ENCODE peak calls at places on chromosomes 4 and X, in nine cellular contexts. One of them, this sample, is unnamed.

GRCh38 chrX:10904220-10904619 is 206.9 kb upstream of the HCCS start:
- ATAC-seq in gastroesophageal sphincter: no peak
- ATAC-seq in effector memory CD8-positive, alpha-beta T cell: no peak
- ATAC-seq in left cardiac atrium: no peak
- ATAC-seq in SK-N-SH treated with all-trans-retinoic acid at 6 μM for 48 hours: peak
- ATAC-seq in omental fat pad: no peak
- ATAC-seq in psoas muscle: no peak
- ATAC-seq in RWPE2: peak
- ATAC-seq in activated T-cell treated with anti-CD3 and anti-CD28 coated beads, Interleukin-2, amount 50 U/mL, for 4 hours: no peak
- ATAC-seq in this sample: no peak

GRCh38 chr4:26281876-26282275 is 38.9 kb upstream of the RBPJ start:
- ATAC-seq in psoas muscle: no peak
- ATAC-seq in omental fat pad: no peak
- ATAC-seq in effector memory CD8-positive, alpha-beta T cell: no peak
- ATAC-seq in RWPE2: no peak
- ATAC-seq in left cardiac atrium: no peak
- ATAC-seq in SK-N-SH treated with all-trans-retinoic acid at 6 μM for 48 hours: no peak
- ATAC-seq in activated T-cell treated with anti-CD3 and anti-CD28 coated beads, Interleukin-2, amount 50 U/mL, for 4 hours: no peak
- ATAC-seq in gastroesophageal sphincter: no peak
- ATAC-seq in this sample: no peak

GRCh38 chr4:40473578-40474388 is 138.7 kb downstream of the CHRNA9 start:
- ATAC-seq in omental fat pad: peak
- ATAC-seq in gastroesophageal sphincter: no peak
- ATAC-seq in left cardiac atrium: no peak
- ATAC-seq in SK-N-SH treated with all-trans-retinoic acid at 6 μM for 48 hours: no peak
- ATAC-seq in RWPE2: no peak
- ATAC-seq in effector memory CD8-positive, alpha-beta T cell: no peak
- ATAC-seq in activated T-cell treated with anti-CD3 and anti-CD28 coated beads, Interleukin-2, amount 50 U/mL, for 4 hours: no peak
- ATAC-seq in psoas muscle: no peak
- ATAC-seq in this sample: no peak

GRCh38 chr4:2515835-2516550 is 20.5 kb upstream of the FAM193A start:
- ATAC-seq in effector memory CD8-positive, alpha-beta T cell: no peak
- ATAC-seq in RWPE2: peak
- ATAC-seq in left cardiac atrium: peak
- ATAC-seq in omental fat pad: peak
- ATAC-seq in SK-N-SH treated with all-trans-retinoic acid at 6 μM for 48 hours: no peak
- ATAC-seq in activated T-cell treated with anti-CD3 and anti-CD28 coated beads, Interleukin-2, amount 50 U/mL, for 4 hours: no peak
- ATAC-seq in gastroesophageal sphincter: peak
- ATAC-seq in psoas muscle: peak
- ATAC-seq in this sample: no peak

GRCh38 chrX:27599928-27600327 is 9.8 kb downstream of the DCAF8L2 start:
- ATAC-seq in SK-N-SH treated with all-trans-retinoic acid at 6 μM for 48 hours: no peak
- ATAC-seq in activated T-cell treated with anti-CD3 and anti-CD28 coated beads, Interleukin-2, amount 50 U/mL, for 4 hours: no peak
- ATAC-seq in RWPE2: peak
- ATAC-seq in psoas muscle: no peak
- ATAC-seq in gastroesophageal sphincter: no peak
- ATAC-seq in omental fat pad: no peak
- ATAC-seq in left cardiac atrium: no peak
- ATAC-seq in effector memory CD8-positive, alpha-beta T cell: no peak
- ATAC-seq in this sample: no peak

GRCh38 chrX:108167211-108167872 is 75.8 kb downstream of the ATG4A start:
- ATAC-seq in RWPE2: peak
- ATAC-seq in psoas muscle: no peak
- ATAC-seq in left cardiac atrium: no peak
- ATAC-seq in omental fat pad: no peak
- ATAC-seq in SK-N-SH treated with all-trans-retinoic acid at 6 μM for 48 hours: no peak
- ATAC-seq in activated T-cell treated with anti-CD3 and anti-CD28 coated beads, Interleukin-2, amount 50 U/mL, for 4 hours: no peak
- ATAC-seq in gastroesophageal sphincter: no peak
- ATAC-seq in effector memory CD8-positive, alpha-beta T cell: no peak
- ATAC-seq in this sample: no peak

GRCh38 chrX:45632506-45632905 is 431.8 kb upstream of the DIPK2B start:
- ATAC-seq in RWPE2: no peak
- ATAC-seq in SK-N-SH treated with all-trans-retinoic acid at 6 μM for 48 hours: no peak
- ATAC-seq in gastroesophageal sphincter: no peak
- ATAC-seq in omental fat pad: no peak
- ATAC-seq in effector memory CD8-positive, alpha-beta T cell: no peak
- ATAC-seq in left cardiac atrium: no peak
- ATAC-seq in activated T-cell treated with anti-CD3 and anti-CD28 coated beads, Interleukin-2, amount 50 U/mL, for 4 hours: no peak
- ATAC-seq in psoas muscle: no peak
- ATAC-seq in this sample: no peak

GRCh38 chr4:109134268-109134667 is 168.2 kb downstream of the COL25A1 start:
- ATAC-seq in omental fat pad: no peak
- ATAC-seq in activated T-cell treated with anti-CD3 and anti-CD28 coated beads, Interleukin-2, amount 50 U/mL, for 4 hours: no peak
- ATAC-seq in SK-N-SH treated with all-trans-retinoic acid at 6 μM for 48 hours: no peak
- ATAC-seq in psoas muscle: no peak
- ATAC-seq in effector memory CD8-positive, alpha-beta T cell: no peak
- ATAC-seq in left cardiac atrium: no peak
- ATAC-seq in gastroesophageal sphincter: no peak
- ATAC-seq in RWPE2: no peak
- ATAC-seq in this sample: no peak

GRCh38 chrX:24392709-24393108 is 32.3 kb downstream of the SUPT20HL1 start:
- ATAC-seq in left cardiac atrium: peak
- ATAC-seq in RWPE2: no peak
- ATAC-seq in gastroesophageal sphincter: no peak
- ATAC-seq in psoas muscle: no peak
- ATAC-seq in omental fat pad: no peak
- ATAC-seq in activated T-cell treated with anti-CD3 and anti-CD28 coated beads, Interleukin-2, amount 50 U/mL, for 4 hours: no peak
- ATAC-seq in effector memory CD8-positive, alpha-beta T cell: no peak
- ATAC-seq in SK-N-SH treated with all-trans-retinoic acid at 6 μM for 48 hours: no peak
- ATAC-seq in this sample: no peak

GRCh38 chr4:179353791-179354190 is 1911.6 kb upstream of the AGA start:
- ATAC-seq in SK-N-SH treated with all-trans-retinoic acid at 6 μM for 48 hours: no peak
- ATAC-seq in activated T-cell treated with anti-CD3 and anti-CD28 coated beads, Interleukin-2, amount 50 U/mL, for 4 hours: no peak
- ATAC-seq in RWPE2: no peak
- ATAC-seq in psoas muscle: no peak
- ATAC-seq in effector memory CD8-positive, alpha-beta T cell: no peak
- ATAC-seq in gastroesophageal sphincter: no peak
- ATAC-seq in left cardiac atrium: no peak
- ATAC-seq in omental fat pad: no peak
- ATAC-seq in this sample: no peak

GRCh38 chr4:61200991-61201526 is 933 bp downstream of the ADGRL3 start:
- ATAC-seq in gastroesophageal sphincter: no peak
- ATAC-seq in activated T-cell treated with anti-CD3 and anti-CD28 coated beads, Interleukin-2, amount 50 U/mL, for 4 hours: no peak
- ATAC-seq in RWPE2: peak
- ATAC-seq in omental fat pad: peak
- ATAC-seq in effector memory CD8-positive, alpha-beta T cell: no peak
- ATAC-seq in SK-N-SH treated with all-trans-retinoic acid at 6 μM for 48 hours: peak
- ATAC-seq in left cardiac atrium: peak
- ATAC-seq in psoas muscle: no peak
- ATAC-seq in this sample: no peak

GRCh38 chrX:46408553-46409407 is 136.4 kb downstream of the ZNF674 start:
- ATAC-seq in RWPE2: no peak
- ATAC-seq in psoas muscle: no peak
- ATAC-seq in effector memory CD8-positive, alpha-beta T cell: no peak
- ATAC-seq in SK-N-SH treated with all-trans-retinoic acid at 6 μM for 48 hours: peak
- ATAC-seq in activated T-cell treated with anti-CD3 and anti-CD28 coated beads, Interleukin-2, amount 50 U/mL, for 4 hours: no peak
- ATAC-seq in gastroesophageal sphincter: no peak
- ATAC-seq in omental fat pad: no peak
- ATAC-seq in left cardiac atrium: no peak
- ATAC-seq in this sample: no peak

GRCh38 chr4:15031993-15032660 is 29.8 kb downstream of the CPEB2 start:
- ATAC-seq in left cardiac atrium: no peak
- ATAC-seq in RWPE2: peak
- ATAC-seq in omental fat pad: no peak
- ATAC-seq in gastroesophageal sphincter: no peak
- ATAC-seq in effector memory CD8-positive, alpha-beta T cell: no peak
- ATAC-seq in psoas muscle: no peak
- ATAC-seq in SK-N-SH treated with all-trans-retinoic acid at 6 μM for 48 hours: peak
- ATAC-seq in activated T-cell treated with anti-CD3 and anti-CD28 coated beads, Interleukin-2, amount 50 U/mL, for 4 hours: no peak
- ATAC-seq in this sample: no peak

GRCh38 chrX:137852502-137852901 is 286.6 kb downstream of the ZIC3 start:
- ATAC-seq in omental fat pad: no peak
- ATAC-seq in gastroesophageal sphincter: no peak
- ATAC-seq in left cardiac atrium: no peak
- ATAC-seq in activated T-cell treated with anti-CD3 and anti-CD28 coated beads, Interleukin-2, amount 50 U/mL, for 4 hours: no peak
- ATAC-seq in SK-N-SH treated with all-trans-retinoic acid at 6 μM for 48 hours: no peak
- ATAC-seq in effector memory CD8-positive, alpha-beta T cell: no peak
- ATAC-seq in RWPE2: no peak
- ATAC-seq in psoas muscle: no peak
- ATAC-seq in this sample: no peak

GRCh38 chrX:139820358-139820984 is 112.4 kb downstream of the ATP11C start:
- ATAC-seq in omental fat pad: no peak
- ATAC-seq in activated T-cell treated with anti-CD3 and anti-CD28 coated beads, Interleukin-2, amount 50 U/mL, for 4 hours: no peak
- ATAC-seq in effector memory CD8-positive, alpha-beta T cell: no peak
- ATAC-seq in psoas muscle: no peak
- ATAC-seq in left cardiac atrium: no peak
- ATAC-seq in RWPE2: no peak
- ATAC-seq in gastroesophageal sphincter: no peak
- ATAC-seq in SK-N-SH treated with all-trans-retinoic acid at 6 μM for 48 hours: no peak
- ATAC-seq in this sample: no peak

GRCh38 chrX:12396584-12396983 is 258.3 kb downstream of the FRMPD4 start:
- ATAC-seq in omental fat pad: no peak
- ATAC-seq in effector memory CD8-positive, alpha-beta T cell: no peak
- ATAC-seq in RWPE2: no peak
- ATAC-seq in gastroesophageal sphincter: no peak
- ATAC-seq in psoas muscle: no peak
- ATAC-seq in activated T-cell treated with anti-CD3 and anti-CD28 coated beads, Interleukin-2, amount 50 U/mL, for 4 hours: no peak
- ATAC-seq in SK-N-SH treated with all-trans-retinoic acid at 6 μM for 48 hours: no peak
- ATAC-seq in left cardiac atrium: no peak
- ATAC-seq in this sample: no peak

GRCh38 chr4:25903905-25904747 is 9.9 kb upstream of the SMIM20 start:
- ATAC-seq in RWPE2: no peak
- ATAC-seq in effector memory CD8-positive, alpha-beta T cell: no peak
- ATAC-seq in omental fat pad: no peak
- ATAC-seq in psoas muscle: no peak
- ATAC-seq in activated T-cell treated with anti-CD3 and anti-CD28 coated beads, Interleukin-2, amount 50 U/mL, for 4 hours: no peak
- ATAC-seq in gastroesophageal sphincter: no peak
- ATAC-seq in SK-N-SH treated with all-trans-retinoic acid at 6 μM for 48 hours: peak
- ATAC-seq in left cardiac atrium: no peak
- ATAC-seq in this sample: no peak

GRCh38 chrX:1231850-1232505 is 19.5 kb upstream of the CRLF2 start:
- ATAC-seq in activated T-cell treated with anti-CD3 and anti-CD28 coated beads, Interleukin-2, amount 50 U/mL, for 4 hours: peak
- ATAC-seq in effector memory CD8-positive, alpha-beta T cell: no peak
- ATAC-seq in omental fat pad: no peak
- ATAC-seq in gastroesophageal sphincter: no peak
- ATAC-seq in left cardiac atrium: no peak
- ATAC-seq in psoas muscle: no peak
- ATAC-seq in RWPE2: no peak
- ATAC-seq in SK-N-SH treated with all-trans-retinoic acid at 6 μM for 48 hours: no peak
- ATAC-seq in this sample: peak

GRCh38 chr4:74527049-74527448 is 82.1 kb downstream of the AREG start:
- ATAC-seq in activated T-cell treated with anti-CD3 and anti-CD28 coated beads, Interleukin-2, amount 50 U/mL, for 4 hours: no peak
- ATAC-seq in gastroesophageal sphincter: no peak
- ATAC-seq in omental fat pad: no peak
- ATAC-seq in effector memory CD8-positive, alpha-beta T cell: no peak
- ATAC-seq in SK-N-SH treated with all-trans-retinoic acid at 6 μM for 48 hours: no peak
- ATAC-seq in left cardiac atrium: no peak
- ATAC-seq in RWPE2: no peak
- ATAC-seq in psoas muscle: no peak
- ATAC-seq in this sample: no peak

GRCh38 chr4:153933851-153934688 is 145.2 kb upstream of the SFRP2 start:
- ATAC-seq in effector memory CD8-positive, alpha-beta T cell: no peak
- ATAC-seq in psoas muscle: no peak
- ATAC-seq in activated T-cell treated with anti-CD3 and anti-CD28 coated beads, Interleukin-2, amount 50 U/mL, for 4 hours: no peak
- ATAC-seq in SK-N-SH treated with all-trans-retinoic acid at 6 μM for 48 hours: no peak
- ATAC-seq in omental fat pad: peak
- ATAC-seq in RWPE2: no peak
- ATAC-seq in left cardiac atrium: peak
- ATAC-seq in gastroesophageal sphincter: peak
- ATAC-seq in this sample: no peak